ENCODE peak calls at places on chromosome 7, in four cellular contexts. One of them, this sample, is unnamed.

GRCh38 chr7:155701972-155702544 is 57.6 kb downstream of the RBM33 start:
- DNase-seq in heart right ventricle: no peak
- DNase-seq in A549: no peak
- DNase-seq in transverse colon: no peak
- DNase-seq in this sample: no peak

GRCh38 chr7:52684388-52684787 is 351.0 kb upstream of the POM121L12 start:
- DNase-seq in A549: no peak
- DNase-seq in transverse colon: no peak
- DNase-seq in heart right ventricle: no peak
- DNase-seq in this sample: no peak

GRCh38 chr7:41189866-41190265 is 513.0 kb downstream of the INHBA start:
- DNase-seq in transverse colon: no peak
- DNase-seq in heart right ventricle: no peak
- DNase-seq in A549: peak; percentile 29
- DNase-seq in this sample: no peak

GRCh38 chr7:116687801-116688201 is 15.8 kb downstream of the MET start:
- DNase-seq in transverse colon: no peak
- DNase-seq in heart right ventricle: no peak
- DNase-seq in A549: peak; percentile 53
- DNase-seq in this sample: no peak

GRCh38 chr7:114922151-114922651 is 307 bp downstream of the MDFIC start:
- DNase-seq in A549: peak; percentile 38
- DNase-seq in transverse colon: peak; percentile 46
- DNase-seq in heart right ventricle: peak; percentile 77
- DNase-seq in this sample: peak; percentile 68

GRCh38 chr7:55912748-55913158 is 25.5 kb downstream of the ZNF713 start:
- DNase-seq in transverse colon: no peak
- DNase-seq in heart right ventricle: no peak
- DNase-seq in A549: no peak
- DNase-seq in this sample: no peak

GRCh38 chr7:127957886-127958285 is 73.4 kb downstream of the LRRC4 start:
- DNase-seq in A549: no peak
- DNase-seq in transverse colon: no peak
- DNase-seq in heart right ventricle: no peak
- DNase-seq in this sample: no peak

GRCh38 chr7:158943234-158943633 is 86.9 kb downstream of the DYNC2I1 start:
- DNase-seq in heart right ventricle: no peak
- DNase-seq in transverse colon: no peak
- DNase-seq in A549: no peak
- DNase-seq in this sample: no peak

GRCh38 chr7:45050198-45050597 is 38.6 kb downstream of the NACAD start:
- DNase-seq in transverse colon: no peak
- DNase-seq in A549: no peak
- DNase-seq in heart right ventricle: no peak
- DNase-seq in this sample: no peak

GRCh38 chr7:5634107-5634950 is 147.1 kb downstream of the RNF216 start:
- DNase-seq in transverse colon: peak; percentile 65
- DNase-seq in heart right ventricle: peak; percentile 68
- DNase-seq in A549: no peak
- DNase-seq in this sample: no peak

GRCh38 chr7:149071641-149072437 is 18.7 kb downstream of the ZNF786 start:
- DNase-seq in heart right ventricle: peak; percentile 42
- DNase-seq in A549: peak; percentile 31
- DNase-seq in transverse colon: no peak
- DNase-seq in this sample: no peak

GRCh38 chr7:20906791-20907190 is 120.1 kb upstream of the SP8 start:
- DNase-seq in transverse colon: no peak
- DNase-seq in heart right ventricle: no peak
- DNase-seq in A549: no peak
- DNase-seq in this sample: no peak

GRCh38 chr7:68224041-68224534 is 1227.5 kb downstream of the TYW1 start:
- DNase-seq in A549: no peak
- DNase-seq in transverse colon: no peak
- DNase-seq in heart right ventricle: no peak
- DNase-seq in this sample: no peak

GRCh38 chr7:30389793-30390192 is 88.8 kb downstream of the NOD1 start:
- DNase-seq in A549: no peak
- DNase-seq in transverse colon: no peak
- DNase-seq in heart right ventricle: no peak
- DNase-seq in this sample: no peak

GRCh38 chr7:123581162-123581459 is 20.5 kb upstream of the ASB15 start:
- DNase-seq in A549: no peak
- DNase-seq in heart right ventricle: no peak
- DNase-seq in transverse colon: no peak
- DNase-seq in this sample: no peak

This sample was measured in HuH-7.5.